ENCODE peak calls at places on chromosomes 2 and 18, in nine cellular contexts. K, E, U, J, V, I, T, F and L are unnamed samples. For H3K4me1, the result is how much of the 10 kb centered on the place peaks cover.

GRCh38 chr2:38406597-38407110 is 29.6 kb upstream of the ATL2 start:
- DNase-seq in V (peak), U (peak), I (no peak), T (no peak), E (no peak), K (no peak), J (no peak), F (no peak), L (no peak)

GRCh38 chr2:57796527-57796926 is 250.1 kb upstream of the VRK2 start:
- DNase-seq in J (peak), V (no peak), I (no peak), U (peak), T (no peak), K (no peak), E (no peak), F (no peak), L (peak)

GRCh38 chr18:13218376-13219011 is at the start of gene LDLRAD4:
- DNase-seq in J (peak), V (no peak), U (peak), E (no peak), K (no peak), I (peak), T (peak), F (no peak), L (peak)

GRCh38 chr2:46320141-46320567 is 22.9 kb downstream of the EPAS1 start:
- DNase-seq in F (no peak), T (peak), K (no peak), V (no peak), J (peak), I (no peak), U (no peak), E (no peak), L (no peak)

GRCh38 chr2:235026649-235027557 is 75.1 kb downstream of the SH3BP4 start:
- DNase-seq in F (no peak), J (peak), E (peak), I (no peak), K (peak), U (peak), V (no peak), T (no peak), L (no peak)

GRCh38 chr2:128289439-128289838 is 29.2 kb downstream of the HS6ST1 start:
- DNase-seq in T (no peak), J (no peak), F (no peak), U (peak), E (no peak), K (no peak), V (no peak), I (no peak), L (peak)

GRCh38 chr2:180322781-180323180 is 315.7 kb upstream of the CWC22 start:
- DNase-seq in V (no peak), I (no peak), T (no peak), F (no peak), U (no peak), E (peak), J (peak), K (no peak), L (no peak)

GRCh38 chr2:129443235-129443884 is 536.1 kb upstream of the RAB6C start:
- DNase-seq in U (no peak), K (peak), F (no peak), I (no peak), T (no peak), J (peak), E (no peak), V (peak), L (no peak)

GRCh38 chr2:37983719-37984118 is 58.6 kb downstream of the RMDN2 start:
- DNase-seq in F (no peak), V (no peak), T (no peak), K (no peak), J (no peak), U (no peak), I (no peak), E (no peak), L (no peak)

GRCh38 chr2:215736653-215737290 is 276.6 kb downstream of the MREG start:
- DNase-seq in T (no peak), V (no peak), J (peak), K (peak), F (no peak), E (peak), U (peak), I (no peak), L (peak)

GRCh38 chr2:16617282-16618266 is 48.1 kb downstream of the CYRIA start:
- DNase-seq in K (no peak), F (no peak), I (peak), V (no peak), T (peak), U (peak), J (peak), E (no peak), L (peak)

GRCh38 chr2:222306393-222307137 is 7.8 kb upstream of the PAX3 start:
- DNase-seq in V (no peak), I (no peak), F (no peak), U (peak), E (no peak), T (no peak), J (no peak), K (no peak), L (peak)
- H2AFZ ChIP-seq in V (no peak), I (peak), F (peak), U (no peak), E (no peak), T (no peak), J (peak), K (no peak), L (no peak)

DNA sequence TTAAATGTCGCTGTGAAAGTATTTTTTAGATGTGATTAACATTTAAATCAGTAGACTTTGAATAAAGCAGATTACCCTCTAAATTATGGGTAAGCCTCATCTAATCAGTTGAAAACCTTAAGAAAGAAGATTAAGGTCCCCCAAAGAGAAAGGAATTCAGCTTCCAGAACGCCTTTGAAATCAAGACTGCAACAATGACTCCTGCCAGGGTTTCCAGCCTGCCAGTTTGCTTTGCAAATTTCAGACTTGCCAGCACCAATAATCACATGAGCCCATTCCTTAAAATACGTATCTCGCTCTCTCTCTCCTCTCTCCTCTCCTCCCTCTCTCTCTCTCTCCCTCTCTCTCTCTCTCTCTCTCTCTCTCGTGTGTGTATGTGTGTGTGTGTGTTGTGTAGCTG is 184.3 kb downstream of the PDE1A start:
- DNase-seq in I (no peak), K (no peak), V (no peak), J (no peak), F (no peak), E (no peak), U (peak), T (no peak), L (peak)
- TF ChIP-seq EZH2phosphoT487 in I (no peak), K (no peak), V (no peak), J (no peak), F (no peak), E (no peak), U (no peak), T (no peak), L (no peak)

GRCh38 chr2:26710174-26710573 is 17.7 kb downstream of the KCNK3 start:
- DNase-seq in I (no peak), U (no peak), V (no peak), F (no peak), E (no peak), K (no peak), T (no peak), J (no peak), L (no peak)

GRCh38 chr2:26706616-26707473 is 14.3 kb downstream of the KCNK3 start:
- DNase-seq in J (no peak), V (no peak), E (no peak), I (peak), T (no peak), U (no peak), F (no peak), K (no peak), L (peak)

GRCh38 chr2:26707747-26708146 is 15.2 kb downstream of the KCNK3 start:
- DNase-seq in T (no peak), F (no peak), V (no peak), U (no peak), K (no peak), J (no peak), I (no peak), E (no peak), L (no peak)

GRCh38 chr2:26709323-26710110 is 17.0 kb downstream of the KCNK3 start:
- DNase-seq in T (no peak), F (no peak), J (no peak), K (no peak), U (no peak), E (no peak), I (no peak), V (no peak), L (no peak)

DNA sequence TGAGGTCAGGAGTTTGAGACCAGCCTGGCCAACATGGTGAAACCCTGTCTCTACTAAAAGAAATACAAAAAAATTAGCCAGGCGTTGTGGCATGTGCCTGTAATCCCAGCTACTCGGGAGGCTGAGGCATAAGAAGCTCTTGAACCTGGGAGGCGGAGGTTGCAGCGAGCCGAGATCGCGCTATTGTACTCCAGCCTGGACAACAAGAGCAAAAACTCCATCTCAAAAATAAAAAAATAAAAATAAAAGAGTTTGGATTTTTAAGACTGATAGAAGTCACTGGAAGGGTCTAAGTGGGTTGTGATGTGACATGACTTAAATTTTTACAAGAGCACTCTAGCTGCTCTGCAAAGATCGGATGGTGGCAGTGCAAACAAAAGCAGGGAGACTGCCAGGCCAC is 15.9 kb downstream of the KCNK3 start:
- DNase-seq in J (no peak), I (no peak), V (no peak), U (no peak), K (no peak), F (no peak), E (no peak), T (no peak), L (no peak)
- H3K4me1 ChIP-seq in J (under half), I (half or more), V (under half), U (under half), K (under half), F (under half), E (under half), T (under half), L (under half)

DNA sequence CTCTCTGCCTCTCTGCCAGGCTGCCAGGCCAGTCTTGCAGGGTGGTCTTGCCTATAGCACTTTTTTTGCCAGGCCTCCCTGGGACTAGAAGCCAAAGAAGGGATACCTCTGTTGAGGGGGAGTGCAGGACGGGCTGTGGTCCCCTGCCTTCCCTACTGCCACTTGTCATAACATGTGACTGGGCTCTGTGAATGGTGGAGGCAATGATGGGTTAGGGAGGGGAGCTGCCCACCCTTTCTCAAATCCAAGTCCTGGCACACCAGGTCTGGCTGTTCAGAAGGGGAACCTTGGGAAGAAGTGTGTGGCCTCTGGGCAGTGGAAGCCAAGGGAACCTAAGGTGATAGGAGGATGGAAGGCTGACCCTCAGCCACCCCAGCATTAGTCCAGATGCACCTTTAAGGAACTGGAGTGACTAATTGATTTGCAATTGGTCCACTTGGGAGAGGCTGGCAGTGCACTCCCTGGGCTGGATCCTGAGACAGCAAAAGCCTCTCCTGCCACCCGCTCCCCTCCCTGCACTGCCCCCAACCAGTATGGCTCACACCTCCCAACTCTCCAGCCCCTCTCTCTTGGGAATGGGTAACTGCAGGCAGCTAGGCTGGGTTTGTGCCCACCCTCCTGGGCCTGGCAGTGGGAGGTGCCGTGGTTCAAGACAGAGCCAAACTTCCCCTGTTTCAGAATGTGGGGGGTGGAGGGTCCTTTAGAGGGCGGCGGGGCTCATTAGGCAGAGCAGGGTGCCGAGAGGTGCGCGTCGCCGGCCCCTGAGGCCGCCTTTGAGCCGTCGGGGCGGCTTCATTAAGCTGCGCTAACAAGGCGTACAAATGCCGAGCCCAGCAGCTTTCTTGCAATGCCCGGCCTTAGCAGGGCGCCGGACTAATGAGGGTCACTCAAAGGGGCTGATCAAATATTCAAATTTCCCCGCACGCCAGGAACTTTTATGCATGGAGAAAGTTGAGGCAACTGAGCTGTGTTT is 4.5 kb upstream of the SIX3 start:
- DNase-seq in I (no peak), V (no peak), U (peak), E (no peak), T (peak), K (no peak), F (no peak), J (no peak), L (peak)
- H2AFZ ChIP-seq in I (peak), V (no peak), U (peak), E (no peak), T (no peak), K (peak), F (no peak), J (no peak), L (no peak)

DNA sequence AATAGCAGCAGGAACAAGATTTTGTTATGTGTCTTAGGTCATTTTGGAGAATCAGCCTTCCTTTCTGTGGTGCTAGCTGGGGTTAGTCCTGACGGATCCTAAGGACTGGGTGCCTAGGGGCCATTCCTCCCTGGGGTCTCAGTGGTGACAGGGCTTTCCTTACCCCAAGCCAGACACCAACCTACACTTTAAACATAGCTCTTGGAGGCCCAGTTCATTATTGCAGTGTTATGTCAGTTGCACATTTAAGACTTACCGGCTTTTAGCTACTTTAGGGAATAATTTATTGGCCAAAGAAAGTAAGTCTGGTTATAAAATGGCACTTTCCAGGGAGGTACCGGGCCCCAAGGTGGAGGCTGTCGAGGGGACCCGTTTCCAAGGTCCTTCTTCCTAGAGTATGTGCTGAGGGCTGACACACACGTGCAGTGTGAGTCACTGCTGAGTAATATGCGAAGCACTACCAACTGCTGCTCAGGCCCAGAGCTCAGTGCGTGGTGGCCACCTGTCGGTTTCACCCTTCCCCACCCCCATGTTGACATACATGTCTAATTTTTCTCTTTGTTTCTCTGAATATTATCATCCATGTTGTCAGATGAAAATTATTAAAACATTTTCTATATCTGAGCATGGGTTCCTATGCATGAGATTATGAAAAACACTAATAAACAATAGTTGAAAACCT is 37.0 kb upstream of the GRHL1 start:
- DNase-seq in J (peak), K (peak), F (peak), U (no peak), V (no peak), I (peak), T (no peak), E (peak), L (no peak)
- TF ChIP-seq EZH2phosphoT487 in J (no peak), K (no peak), F (no peak), U (no peak), V (no peak), I (no peak), T (no peak), E (no peak), L (no peak)

DNA sequence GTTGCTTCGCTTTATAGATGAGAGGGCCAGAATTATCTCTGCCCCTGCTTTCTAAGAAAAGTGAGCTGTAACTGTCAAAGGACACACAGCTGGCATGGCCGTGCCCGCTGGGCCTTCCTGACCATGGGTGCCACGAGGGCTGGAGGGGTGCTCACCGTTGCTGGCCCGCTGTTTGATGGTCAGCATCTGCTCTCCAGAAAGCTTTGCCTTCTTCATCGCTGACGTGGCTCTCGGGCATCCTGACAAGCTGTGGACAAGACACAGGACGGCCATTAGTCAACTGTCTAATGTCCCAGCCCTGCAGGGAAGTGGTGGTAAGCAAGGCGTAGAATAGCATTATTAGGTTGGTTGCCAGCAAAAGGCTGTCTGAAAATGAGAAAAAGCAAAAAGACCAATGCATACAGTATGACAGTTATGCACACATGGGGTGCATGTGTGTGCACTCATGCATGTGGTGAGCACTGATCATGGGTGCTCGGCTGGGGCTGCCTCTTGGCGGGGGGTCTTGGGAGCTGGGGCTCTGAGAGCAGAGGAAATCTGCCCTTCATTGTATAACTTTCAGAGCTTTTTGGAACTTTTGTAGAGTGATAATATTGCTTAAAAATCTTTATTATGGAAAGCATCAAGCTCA is 64.7 kb upstream of the PXDN start:
- DNase-seq in J (peak), I (no peak), U (no peak), F (no peak), E (no peak), K (no peak), T (no peak), V (no peak), L (no peak)
- H3K4me1 ChIP-seq in J (under half), I (under half), U (under half), F (under half), E (under half), K (under half), T (under half), V (under half), L (under half)

GRCh38 chr18:11826836-11827235 is 24.4 kb upstream of the CHMP1B start:
- DNase-seq in F (no peak), U (peak), K (no peak), V (peak), J (no peak), T (no peak), I (no peak), E (no peak), L (no peak)
- H2AFZ ChIP-seq in F (no peak), U (no peak), K (no peak), V (no peak), J (no peak), T (no peak), I (no peak), E (no peak), L (no peak)

GRCh38 chr2:28391564-28392296 is 928 bp upstream of the FOSL2 start:
- DNase-seq in K (peak), I (peak), J (peak), E (peak), V (peak), U (peak), T (peak), F (peak), L (peak)
- TF ChIP-seq EZH2phosphoT487 in K (no peak), I (no peak), J (no peak), E (no peak), V (no peak), U (no peak), T (no peak), F (no peak), L (no peak)